ENCODE peak calls at places on chromosome 20, in six cellular contexts. D is A549, K is HepG2, H is endothelial cell of umbilical vein, W is GM12878, A is K562. M is an unnamed sample.

GRCh38 chr20:64146936-64147451 is 17.3 kb upstream of the MYT1 start:
- DNase-seq in A (no peak), H (no peak), W (no peak), D (no peak), K (no peak), M (no peak)

GRCh38 chr20:58547527-58548475 is 32.6 kb upstream of the APCDD1L start:
- DNase-seq in H (peak), W (no peak), K (no peak), A (no peak), D (no peak), M (no peak)

GRCh38 chr20:64101731-64102621 is 5.4 kb downstream of the NPBWR2 start:
- DNase-seq in W (no peak), A (peak), H (peak), K (no peak), D (peak), M (peak)

GRCh38 chr20:21920231-21920630 is 214.8 kb downstream of the PAX1 start:
- DNase-seq in D (no peak), A (no peak), W (no peak), H (no peak), K (no peak), M (no peak)

GRCh38 chr20:60365063-60365640 is 406.9 kb downstream of the CDH26 start:
- DNase-seq in K (no peak), D (no peak), W (no peak), A (no peak), H (no peak), M (peak)

GRCh38 chr20:5357942-5358341 is 41.2 kb upstream of the PROKR2 start:
- DNase-seq in W (no peak), A (no peak), K (no peak), H (no peak), D (no peak), M (peak)

GRCh38 chr20:11032611-11033010 is 358.8 kb upstream of the JAG1 start:
- DNase-seq in D (no peak), K (no peak), A (no peak), W (no peak), H (no peak), M (no peak)

GRCh38 chr20:44203161-44203560 is 7.4 kb downstream of the OSER1 start:
- DNase-seq in H (no peak), K (no peak), W (no peak), D (no peak), A (no peak), M (no peak)

GRCh38 chr20:39813190-39813829 is 851.2 kb downstream of the DHX35 start:
- DNase-seq in A (no peak), D (no peak), W (no peak), H (no peak), K (no peak), M (no peak)

GRCh38 chr20:19427913-19428800 is 215.7 kb downstream of the SLC24A3 start:
- DNase-seq in W (no peak), K (no peak), A (no peak), H (no peak), D (no peak), M (peak)

GRCh38 chr20:4916991-4917881 is 84.1 kb downstream of the SLC23A2 start:
- DNase-seq in A (no peak), D (no peak), K (no peak), H (no peak), W (no peak), M (peak)

GRCh38 chr20:38392356-38392755 is 42.8 kb downstream of the SNHG17 start:
- DNase-seq in H (no peak), W (no peak), K (no peak), D (no peak), A (peak), M (no peak)

GRCh38 chr20:58090181-58090580 is 138.3 kb downstream of the ANKRD60 start:
- DNase-seq in D (no peak), H (no peak), K (no peak), W (no peak), A (no peak), M (no peak)

GRCh38 chr20:48679011-48679410 is 148.8 kb downstream of the PREX1 start:
- DNase-seq in K (no peak), H (no peak), A (no peak), D (no peak), W (no peak), M (no peak)

GRCh38 chr20:61527626-61528025 is 275.6 kb downstream of the CDH4 start:
- DNase-seq in K (no peak), D (no peak), W (no peak), A (no peak), H (no peak), M (no peak)

GRCh38 chr20:17298169-17298568 is 71.3 kb downstream of the PCSK2 start:
- DNase-seq in A (no peak), H (no peak), W (no peak), K (no peak), D (no peak), M (no peak)

GRCh38 chr20:61112515-61112914 is 139.5 kb upstream of the CDH4 start:
- DNase-seq in H (no peak), D (no peak), K (no peak), W (no peak), A (no peak), M (no peak)

GRCh38 chr20:56359212-56360132 is 698 bp downstream of the FAM210B start:
- DNase-seq in H (peak), A (peak), W (no peak), K (peak), D (peak), M (peak)

GRCh38 chr20:56411759-56412472 is at the start of gene CASS4:
- DNase-seq in A (peak), W (no peak), D (no peak), H (peak), K (peak), M (peak)

GRCh38 chr20:25081065-25081729 is 744 bp downstream of the VSX1 start:
- DNase-seq in D (no peak), K (no peak), H (no peak), A (peak), W (no peak), M (peak)

GRCh38 chr20:48387675-48388074 is 440.1 kb downstream of the PREX1 start:
- DNase-seq in W (no peak), K (no peak), A (no peak), D (no peak), H (no peak), M (no peak)

GRCh38 chr20:33835773-33836172 is 24.6 kb downstream of the CHMP4B start:
- DNase-seq in D (no peak), A (no peak), H (no peak), W (no peak), K (no peak), M (no peak)

GRCh38 chr20:23245553-23246128 is 105.0 kb upstream of the NXT1 start:
- DNase-seq in H (peak), A (peak), D (peak), W (peak), K (peak), M (peak)

GRCh38 chr20:576156-576555 is 32.6 kb upstream of the CSNK2A1 start:
- DNase-seq in W (no peak), A (no peak), H (peak), D (no peak), K (no peak), M (no peak)

GRCh38 chr20:34058831-34059230 is 53.2 kb downstream of the EIF2S2 start:
- DNase-seq in H (peak), A (no peak), K (no peak), D (no peak), W (no peak), M (peak)

GRCh38 chr20:31604567-31605030 is 490 bp upstream of the ID1 start:
- DNase-seq in H (no peak), A (no peak), W (no peak), K (peak), D (no peak), M (no peak)

GRCh38 chr20:33172781-33173180 is 4.8 kb downstream of the BPIFA2 start:
- DNase-seq in W (no peak), D (no peak), A (no peak), H (no peak), K (no peak), M (no peak)

GRCh38 chr20:34705383-34706021 is 1.4 kb downstream of the TP53INP2 start:
- DNase-seq in D (peak), A (peak), W (no peak), K (peak), H (peak), M (peak)

GRCh38 chr20:18001131-18001921 is 32.5 kb downstream of the MGME1 start:
- DNase-seq in K (peak), D (no peak), W (no peak), A (no peak), H (no peak), M (no peak)

GRCh38 chr20:20710847-20711315 is 1.6 kb downstream of the RALGAPA2 start:
- DNase-seq in D (no peak), H (peak), A (peak), K (peak), W (no peak), M (peak)

GRCh38 chr20:38418509-38419204 is 16.5 kb downstream of the SNHG17 start:
- DNase-seq in W (no peak), D (no peak), H (peak), K (no peak), A (peak), M (no peak)

GRCh38 chr20:44701889-44702288 is 13.3 kb upstream of the CCN5 start:
- DNase-seq in A (no peak), K (no peak), D (no peak), H (no peak), W (no peak), M (no peak)

GRCh38 chr20:31569163-31570020 is 35.7 kb upstream of the ID1 start:
- DNase-seq in A (peak), W (no peak), H (peak), D (no peak), K (peak), M (peak)

GRCh38 chr20:25508083-25508770 is 77.1 kb downstream of the NINL start:
- DNase-seq in A (no peak), H (peak), D (peak), K (peak), W (no peak), M (no peak)

GRCh38 chr20:23749746-23750145 is 989 bp downstream of the CST1 start:
- DNase-seq in A (no peak), K (no peak), W (no peak), D (no peak), H (no peak), M (no peak)

GRCh38 chr20:5177071-5177470 is 50.3 kb downstream of the CDS2 start:
- DNase-seq in D (no peak), K (no peak), H (no peak), A (no peak), W (no peak), M (no peak)

GRCh38 chr20:25233016-25233772 is 14.7 kb upstream of the PYGB start:
- DNase-seq in K (peak), H (peak), W (no peak), A (no peak), D (peak), M (no peak)

GRCh38 chr20:18543216-18543615 is 24.0 kb upstream of the SMIM26 start:
- DNase-seq in D (no peak), K (no peak), A (no peak), H (no peak), W (no peak), M (no peak)

GRCh38 chr20:56391037-56391436 is 978 bp downstream of the AURKA start:
- DNase-seq in W (no peak), K (no peak), H (peak), A (no peak), D (no peak), M (peak)

GRCh38 chr20:62860924-62861691 is 514 bp downstream of the TCFL5 start:
- DNase-seq in D (no peak), A (peak), H (no peak), W (no peak), K (no peak), M (peak)

GRCh38 chr20:62859721-62860120 is 1.9 kb downstream of the TCFL5 start:
- DNase-seq in W (no peak), K (no peak), A (no peak), H (no peak), D (no peak), M (no peak)

GRCh38 chr20:62864207-62864606 is 2.6 kb upstream of the TCFL5 start:
- DNase-seq in A (no peak), W (no peak), H (no peak), D (no peak), K (no peak), M (no peak)

GRCh38 chr20:62860391-62860923 is 1.2 kb downstream of the TCFL5 start:
- DNase-seq in W (no peak), K (peak), D (no peak), A (peak), H (peak), M (peak)

GRCh38 chr20:62861732-62862336 is at the start of gene TCFL5:
- DNase-seq in A (peak), W (no peak), D (peak), H (peak), K (peak), M (peak)
- TF ChIP-seq POLR2A in A (peak), W (peak), D (no peak), H (no peak), K (peak), M (peak)

GRCh38 chr20:53176133-53176532 is 204.0 kb downstream of the TSHZ2 start:
- DNase-seq in A (no peak), H (no peak), W (no peak), K (no peak), D (no peak), M (no peak)
- TF ChIP-seq MYC in A (no peak), H (no peak), W (no peak), K (no peak), D (no peak), M (no peak)

DNA sequence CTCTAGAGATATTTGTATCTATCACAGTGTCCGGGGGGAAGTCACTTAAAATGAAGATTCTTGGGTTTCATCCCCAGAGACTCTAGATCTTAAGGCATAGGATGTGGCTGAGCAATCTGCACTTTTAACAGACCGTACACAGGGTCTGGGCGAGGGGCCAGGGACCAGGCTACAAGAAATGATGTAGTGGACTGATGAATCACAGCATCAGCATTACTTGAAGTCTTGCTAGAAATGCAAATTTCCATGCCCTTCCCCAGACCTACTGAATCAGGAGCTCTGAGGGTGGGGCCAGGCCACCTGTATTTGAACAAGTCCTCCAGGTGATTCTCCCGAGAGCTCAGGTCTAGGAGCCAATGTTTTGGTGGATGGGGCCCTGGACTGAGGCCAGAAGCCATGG is 168.4 kb downstream of the DOK5 start:
- DNase-seq in W (no peak), K (no peak), A (no peak), H (no peak), D (no peak), M (no peak)
- H3K4me3 ChIP-seq in W (no peak), K (no peak), A (no peak), H (no peak), D (no peak), M (no peak)

DNA sequence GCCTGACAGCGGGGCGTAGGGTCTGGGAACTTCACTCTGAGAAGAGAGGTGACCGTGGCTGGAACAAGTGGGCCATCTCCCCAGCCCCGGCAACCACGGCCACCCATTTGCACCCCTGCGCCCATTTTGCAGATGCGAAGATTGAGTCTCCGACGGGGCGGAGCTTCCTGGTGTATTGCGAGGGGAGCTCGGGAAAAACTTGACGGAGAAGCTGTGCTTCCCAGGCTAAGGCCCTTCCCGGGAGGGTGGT is 653 bp downstream of the ZNF335 start:
- DNase-seq in A (no peak), D (no peak), W (no peak), H (no peak), K (no peak), M (no peak)
- TF ChIP-seq POLR2A in A (no peak), D (no peak), W (peak), H (no peak), K (no peak), M (no peak)

DNA sequence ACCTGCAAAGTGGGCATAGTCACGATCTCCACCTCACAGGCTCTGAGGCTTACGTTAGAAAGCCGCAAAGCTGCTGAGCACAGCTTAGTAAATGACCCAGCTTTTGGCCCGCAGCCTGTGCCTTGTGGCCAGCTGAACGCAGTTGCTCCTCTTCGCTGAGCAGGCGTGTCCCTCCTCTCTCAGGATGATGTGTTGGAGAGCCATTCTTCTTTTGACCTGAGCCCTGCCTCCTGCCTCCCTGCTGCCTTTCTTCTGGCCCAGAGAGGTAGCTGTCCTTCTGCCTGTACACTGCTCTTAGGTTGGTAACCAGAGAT is 47.6 kb upstream of the MYL9 start:
- DNase-seq in H (no peak), A (no peak), D (no peak), W (no peak), K (no peak), M (no peak)
- TF ChIP-seq MYC in H (no peak), A (no peak), D (no peak), W (no peak), K (no peak), M (no peak)

GRCh38 chr20:51803157-51803854 is 985 bp upstream of the SALL4 start:
- DNase-seq in W (no peak), A (no peak), D (no peak), K (no peak), H (no peak), M (no peak)
- H3K4me3 ChIP-seq in W (no peak), A (no peak), D (no peak), K (no peak), H (no peak), M (no peak)

DNA sequence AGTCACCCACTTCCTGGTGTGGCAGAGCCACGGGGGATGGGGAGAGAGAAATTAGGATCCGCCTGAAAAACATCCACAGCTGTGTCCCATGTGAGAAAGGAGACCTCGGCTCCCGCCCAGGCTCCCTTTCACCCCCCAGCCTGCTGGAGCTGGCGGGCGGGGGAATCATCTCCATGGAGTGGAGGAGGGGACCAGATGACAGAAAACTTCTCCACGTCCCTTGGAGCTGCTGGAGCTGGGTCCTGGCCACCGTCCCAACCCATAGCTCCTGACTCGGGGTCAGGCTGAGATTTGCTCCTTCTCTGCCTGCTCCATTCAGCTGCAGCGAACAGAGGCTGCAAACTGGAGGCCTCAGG is 113.8 kb downstream of the CEBPB start:
- DNase-seq in A (no peak), D (no peak), H (no peak), W (no peak), K (no peak), M (no peak)
- TF ChIP-seq POLR2A in A (no peak), D (no peak), H (no peak), W (no peak), K (no peak), M (no peak)

GRCh38 chr20:50618537-50618936 is 72.8 kb downstream of the RIPOR3 start:
- DNase-seq in H (no peak), K (no peak), D (no peak), A (no peak), W (no peak), M (no peak)
- TF ChIP-seq MYC in H (no peak), K (no peak), D (no peak), A (no peak), W (no peak), M (no peak)

DNA sequence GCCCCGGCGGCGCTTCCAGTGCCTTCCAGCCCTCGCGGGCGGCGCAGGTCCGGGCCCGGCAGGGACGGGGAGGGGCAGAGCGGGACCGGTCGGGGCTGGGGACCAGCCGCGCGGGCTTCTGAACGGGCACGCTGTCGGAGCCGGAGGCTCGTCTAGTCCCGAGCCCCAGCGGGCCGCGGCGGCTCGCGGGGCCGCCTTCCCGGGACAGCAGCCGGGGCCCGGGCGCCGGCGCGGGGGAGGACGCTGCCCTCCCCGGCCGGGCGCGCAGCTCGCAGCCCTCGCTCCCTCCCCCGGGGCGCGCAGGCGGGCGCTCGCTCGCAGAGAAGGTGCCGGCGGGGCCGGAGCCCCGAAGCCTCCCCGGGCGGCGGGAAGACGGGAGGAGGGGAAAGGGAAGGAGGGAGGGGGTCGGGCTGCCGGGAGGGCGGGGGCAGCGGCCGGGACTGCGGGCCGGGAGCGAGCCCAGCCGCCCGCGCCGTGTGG is 696 bp upstream of the SIRPA start:
- DNase-seq in A (no peak), W (no peak), D (peak), H (peak), K (no peak), M (peak)
- H3K4me3 ChIP-seq in A (no peak), W (peak), D (peak), H (peak), K (peak), M (peak)

DNA sequence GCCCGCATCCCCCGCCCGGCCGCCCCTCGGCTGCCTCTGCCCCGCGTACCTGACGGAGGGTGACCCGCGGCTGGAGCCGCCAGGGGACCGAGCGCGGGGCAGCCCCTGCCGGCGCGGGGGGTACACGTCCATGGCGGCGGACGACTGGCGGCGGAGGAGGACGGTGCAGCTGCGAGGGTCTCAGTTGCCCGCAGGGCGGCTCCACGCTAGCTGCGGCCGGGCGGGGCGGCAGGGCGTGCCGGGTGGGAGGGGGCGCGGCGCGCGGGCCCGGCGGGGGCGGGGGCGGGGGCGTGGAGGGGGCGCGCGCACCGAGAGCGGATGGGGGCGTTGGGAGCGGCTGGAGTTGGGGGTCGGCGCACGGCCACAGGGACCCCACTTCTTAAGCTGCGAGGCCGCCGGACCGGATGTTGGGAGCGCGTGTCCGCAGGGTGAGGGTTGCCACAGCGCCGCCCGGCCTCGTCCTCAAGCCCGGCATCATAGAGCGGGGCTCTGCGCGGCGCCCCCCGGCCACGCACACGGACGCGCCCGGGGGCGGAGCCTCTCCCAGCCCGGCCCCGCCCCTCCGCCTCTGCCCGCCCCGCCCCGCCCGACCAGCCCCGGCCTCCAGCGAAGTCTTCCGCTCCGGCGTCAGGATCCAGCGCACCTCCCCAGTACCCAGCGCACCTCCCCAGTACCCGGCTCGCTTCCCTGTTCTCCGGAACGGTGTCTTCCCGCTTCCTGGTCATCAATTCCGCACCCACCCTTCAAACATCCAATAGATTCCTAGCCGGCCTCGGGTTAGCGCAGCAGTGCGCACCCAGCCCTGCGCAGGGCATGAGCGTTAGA is at the start of gene DNAAF9:
- DNase-seq in A (peak), D (peak), W (no peak), K (peak), H (peak), M (peak)
- TF ChIP-seq POLR2A in A (peak), D (peak), W (peak), K (peak), H (peak), M (peak)